ENCODE peak calls at places on chromosomes 12 and 14, in five cellular contexts. Y, M, E, X and Z are unnamed samples.

GRCh38 chr12:74449872-74450271 is 87.8 kb upstream of the ATXN7L3B start:
- DNase-seq in Y (no peak), M (no peak), E (no peak), X (no peak), Z (no peak)

GRCh38 chr14:68596701-68597100 is 196.2 kb downstream of the ZFP36L1 start:
- DNase-seq in Y (no peak), M (no peak), E (no peak), X (no peak), Z (peak; percentile 51)

GRCh38 chr12:53286448-53286847 is 8.9 kb upstream of the PFDN5 start:
- DNase-seq in Y (no peak), M (no peak), E (no peak), X (no peak), Z (no peak)

GRCh38 chr14:55160989-55161388 is 30.4 kb downstream of the DLGAP5 start:
- DNase-seq in Y (no peak), M (no peak), E (no peak), X (no peak), Z (no peak)

GRCh38 chr12:120252071-120252906 is 13.2 kb downstream of the PXN start:
- DNase-seq in Y (no peak), M (peak; percentile 50), E (no peak), X (peak; percentile 75), Z (no peak)

GRCh38 chr14:23306412-23307145 is at the start of gene BCL2L2:
- DNase-seq in Y (peak; percentile 96), M (no peak), E (peak; percentile 89), X (no peak), Z (peak; percentile 92)

GRCh38 chr12:108849653-108850052 is 7.7 kb downstream of the SSH1 start:
- DNase-seq in Y (no peak), M (no peak), E (no peak), X (no peak), Z (no peak)

GRCh38 chr12:60144395-60144794 is 548.6 kb downstream of the SLC16A7 start:
- DNase-seq in Y (no peak), M (no peak), E (no peak), X (no peak), Z (no peak)

GRCh38 chr12:56631790-56632700 is 1.9 kb upstream of the BAZ2A start:
- DNase-seq in Y (peak; percentile 92), M (peak; percentile 65), E (peak; percentile 48), X (no peak), Z (peak; percentile 88)

GRCh38 chr12:47397664-47398281 is 308.1 kb downstream of the RPAP3 start:
- DNase-seq in Y (peak; percentile 47), M (no peak), E (no peak), X (no peak), Z (no peak)

GRCh38 chr12:109579639-109580038 is 6.0 kb downstream of the MVK start:
- DNase-seq in Y (no peak), M (no peak), E (no peak), X (no peak), Z (no peak)

GRCh38 chr12:94123127-94123526 is 25.2 kb upstream of the PLXNC1 start:
- DNase-seq in Y (no peak), M (no peak), E (no peak), X (no peak), Z (no peak)

GRCh38 chr14:53516261-53516774 is 363.2 kb upstream of the DDHD1 start:
- DNase-seq in Y (no peak), M (no peak), E (no peak), X (no peak), Z (no peak)

GRCh38 chr14:50955373-50956043 is 11.2 kb upstream of the PYGL start:
- DNase-seq in Y (peak; percentile 85), M (no peak), E (peak; percentile 31), X (no peak), Z (peak; percentile 81)

GRCh38 chr12:2190085-2190484 is 137.3 kb downstream of the CACNA1C start:
- DNase-seq in Y (peak; percentile 69), M (no peak), E (no peak), X (no peak), Z (peak; percentile 15)

GRCh38 chr12:13843841-13844240 is 137.6 kb downstream of the GRIN2B start:
- DNase-seq in Y (no peak), M (no peak), E (no peak), X (no peak), Z (no peak)

GRCh38 chr14:86153480-86153879 is 623.5 kb downstream of the FLRT2 start:
- DNase-seq in Y (no peak), M (no peak), E (no peak), X (no peak), Z (no peak)

GRCh38 chr14:26454105-26454504 is 143.7 kb downstream of the NOVA1 start:
- DNase-seq in Y (no peak), M (no peak), E (no peak), X (no peak), Z (no peak)

GRCh38 chr12:23767834-23768233 is 181.6 kb downstream of the SOX5 start:
- DNase-seq in Y (no peak), M (no peak), E (no peak), X (no peak), Z (no peak)

GRCh38 chr12:98901189-98901588 is 256.1 kb downstream of the APAF1 start:
- DNase-seq in Y (no peak), M (no peak), E (no peak), X (no peak), Z (no peak)

GRCh38 chr12:17216156-17216555 is 610.2 kb upstream of the LMO3 start:
- DNase-seq in Y (no peak), M (no peak), E (no peak), X (no peak), Z (no peak)

GRCh38 chr14:104303705-104304425 is 165.5 kb downstream of the KIF26A start:
- DNase-seq in Y (no peak), M (no peak), E (no peak), X (no peak), Z (no peak)

GRCh38 chr12:95633049-95633545 is 81.8 kb upstream of the USP44 start:
- DNase-seq in Y (no peak), M (no peak), E (no peak), X (no peak), Z (no peak)

GRCh38 chr12:132557969-132558856 is 52.2 kb downstream of the LRCOL1 start:
- DNase-seq in Y (no peak), M (no peak), E (no peak), X (no peak), Z (no peak)

GRCh38 chr12:12510141-12510540 is 52.5 kb downstream of the DUSP16 start:
- DNase-seq in Y (no peak), M (no peak), E (no peak), X (no peak), Z (no peak)

GRCh38 chr14:102050625-102051024 is 36.2 kb downstream of the HSP90AA1 start:
- DNase-seq in Y (no peak), M (no peak), E (no peak), X (no peak), Z (no peak)

GRCh38 chr14:89628521-89628920 is 211.5 kb upstream of the FOXN3 start:
- DNase-seq in Y (no peak), M (no peak), E (no peak), X (no peak), Z (no peak)

GRCh38 chr12:8078400-8078799 is 3.7 kb upstream of the NECAP1 start:
- DNase-seq in Y (peak; percentile 62), M (peak; percentile 53), E (no peak), X (peak; percentile 35), Z (no peak)

GRCh38 chr12:47004634-47005033 is 74.8 kb upstream of the PCED1B start:
- DNase-seq in Y (no peak), M (no peak), E (no peak), X (no peak), Z (no peak)

GRCh38 chr14:57982161-57982560 is 116.3 kb upstream of the SLC35F4 start:
- DNase-seq in Y (no peak), M (no peak), E (no peak), X (no peak), Z (no peak)

GRCh38 chr12:117538032-117538690 is 176.7 kb upstream of the NOS1 start:
- DNase-seq in Y (no peak), M (no peak), E (no peak), X (no peak), Z (no peak)

GRCh38 chr12:48640428-48640827 is 41.6 kb downstream of the KANSL2 start:
- DNase-seq in Y (no peak), M (no peak), E (no peak), X (no peak), Z (no peak)

GRCh38 chr12:56778756-56779155 is 15.6 kb downstream of the HSD17B6 start:
- DNase-seq in Y (no peak), M (no peak), E (no peak), X (no peak), Z (no peak)

GRCh38 chr14:27392153-27392552 is 794.3 kb upstream of the NOVA1 start:
- DNase-seq in Y (no peak), M (no peak), E (no peak), X (no peak), Z (no peak)

GRCh38 chr14:76904100-76904739 is 78.0 kb downstream of the LRRC74A start:
- DNase-seq in Y (no peak), M (no peak), E (no peak), X (no peak), Z (no peak)

GRCh38 chr12:94305293-94305957 is 154.2 kb downstream of the CEP83 start:
- DNase-seq in Y (peak; percentile 29), M (no peak), E (no peak), X (no peak), Z (no peak)

GRCh38 chr12:52401526-52401925 is 4.6 kb downstream of the KRT82 start:
- DNase-seq in Y (no peak), M (no peak), E (no peak), X (no peak), Z (no peak)

GRCh38 chr12:104958946-104959841 is 1.1 kb upstream of the SLC41A2 start:
- DNase-seq in Y (peak; percentile 53), M (no peak), E (no peak), X (no peak), Z (no peak)